ENCODE peak calls at places on chromosomes 6 and 20, in six cellular contexts. One of them, this sample, is unnamed.

GRCh38 chr6:17725083-17725482 is 18.4 kb upstream of the NUP153 start:
- DNase-seq in fibroblast of the aortic adventitia: peak
- DNase-seq in EL: peak
- DNase-seq in MV-4-11: no peak
- DNase-seq in GM10248: no peak
- DNase-seq in activated T-helper 1 cell treated with anti-CD3 and anti-CD28 coated beads, Interleukin-2, amount 50 U/mL, for 16 hours: no peak
- DNase-seq in this sample: peak

GRCh38 chr6:111101987-111102386 is 14.7 kb downstream of the SLC16A10 start:
- DNase-seq in GM10248: no peak
- DNase-seq in activated T-helper 1 cell treated with anti-CD3 and anti-CD28 coated beads, Interleukin-2, amount 50 U/mL, for 16 hours: no peak
- DNase-seq in MV-4-11: no peak
- DNase-seq in fibroblast of the aortic adventitia: no peak
- DNase-seq in EL: no peak
- DNase-seq in this sample: no peak

GRCh38 chr6:166678426-166678825 is 51.4 kb upstream of the RPS6KA2 start:
- DNase-seq in MV-4-11: no peak
- DNase-seq in fibroblast of the aortic adventitia: peak
- DNase-seq in activated T-helper 1 cell treated with anti-CD3 and anti-CD28 coated beads, Interleukin-2, amount 50 U/mL, for 16 hours: no peak
- DNase-seq in EL: no peak
- DNase-seq in GM10248: no peak
- DNase-seq in this sample: no peak

GRCh38 chr20:43680976-43681375 is 14.1 kb downstream of the MYBL2 start:
- DNase-seq in activated T-helper 1 cell treated with anti-CD3 and anti-CD28 coated beads, Interleukin-2, amount 50 U/mL, for 16 hours: no peak
- DNase-seq in MV-4-11: no peak
- DNase-seq in EL: no peak
- DNase-seq in fibroblast of the aortic adventitia: peak
- DNase-seq in GM10248: no peak
- DNase-seq in this sample: no peak

GRCh38 chr6:73079611-73079955 is 145.7 kb downstream of the KHDC1L start:
- DNase-seq in activated T-helper 1 cell treated with anti-CD3 and anti-CD28 coated beads, Interleukin-2, amount 50 U/mL, for 16 hours: no peak
- DNase-seq in GM10248: no peak
- DNase-seq in fibroblast of the aortic adventitia: peak
- DNase-seq in MV-4-11: no peak
- DNase-seq in EL: peak
- DNase-seq in this sample: no peak

GRCh38 chr20:63025534-63026331 is 19.0 kb upstream of the BHLHE23 start:
- DNase-seq in fibroblast of the aortic adventitia: peak
- DNase-seq in EL: peak
- DNase-seq in MV-4-11: peak
- DNase-seq in GM10248: no peak
- DNase-seq in activated T-helper 1 cell treated with anti-CD3 and anti-CD28 coated beads, Interleukin-2, amount 50 U/mL, for 16 hours: no peak
- DNase-seq in this sample: peak

GRCh38 chr6:24720131-24720603 is 1.2 kb upstream of the C6orf62 start:
- DNase-seq in activated T-helper 1 cell treated with anti-CD3 and anti-CD28 coated beads, Interleukin-2, amount 50 U/mL, for 16 hours: peak
- DNase-seq in GM10248: peak
- DNase-seq in MV-4-11: peak
- DNase-seq in EL: peak
- DNase-seq in fibroblast of the aortic adventitia: peak
- DNase-seq in this sample: no peak

GRCh38 chr6:45433533-45434400 is 56.0 kb upstream of the SUPT3H start:
- DNase-seq in fibroblast of the aortic adventitia: no peak
- DNase-seq in activated T-helper 1 cell treated with anti-CD3 and anti-CD28 coated beads, Interleukin-2, amount 50 U/mL, for 16 hours: no peak
- DNase-seq in GM10248: no peak
- DNase-seq in MV-4-11: no peak
- DNase-seq in EL: no peak
- DNase-seq in this sample: no peak

GRCh38 chr20:51376121-51376520 is 166.4 kb downstream of the NFATC2 start:
- DNase-seq in activated T-helper 1 cell treated with anti-CD3 and anti-CD28 coated beads, Interleukin-2, amount 50 U/mL, for 16 hours: no peak
- DNase-seq in fibroblast of the aortic adventitia: no peak
- DNase-seq in MV-4-11: no peak
- DNase-seq in EL: no peak
- DNase-seq in GM10248: no peak
- DNase-seq in this sample: no peak